ENCODE peak calls at places on chromosome 10, in four cellular contexts. G is neuronal stem cell, F is astrocyte, R is fibroblast of lung. D is an unnamed sample.

GRCh38 chr10:99394256-99394655 is 36.2 kb downstream of the GOT1 start:
- DNase-seq in G (no peak), F (no peak), R (no peak), D (no peak)

GRCh38 chr10:99809931-99810615 is 27.6 kb downstream of the ABCC2 start:
- DNase-seq in G (no peak), F (no peak), R (peak; percentile 83), D (peak; percentile 83)

GRCh38 chr10:17201165-17202013 is at the start of gene TRDMT1:
- DNase-seq in G (peak; percentile 96), F (peak; percentile 87), R (peak; percentile 91), D (peak; percentile 96)

GRCh38 chr10:94343159-94343558 is 19.6 kb downstream of the NOC3L start:
- DNase-seq in G (no peak), F (no peak), R (peak; percentile 13), D (no peak)

GRCh38 chr10:103350522-103351260 is at the start of gene PCGF6:
- DNase-seq in G (peak; percentile 88), F (peak; percentile 56), R (peak; percentile 75), D (peak; percentile 91)

GRCh38 chr10:79910344-79910743 is 38.6 kb downstream of the SFTPD start:
- DNase-seq in G (no peak), F (no peak), R (no peak), D (no peak)

GRCh38 chr10:103731609-103732270 is 123.6 kb downstream of the SH3PXD2A start:
- DNase-seq in G (no peak), F (no peak), R (no peak), D (no peak)

GRCh38 chr10:113484487-113484886 is 68.4 kb upstream of the HABP2 start:
- DNase-seq in G (no peak), F (no peak), R (no peak), D (no peak)

GRCh38 chr10:127349737-127350136 is 153.3 kb upstream of the INSYN2A start:
- DNase-seq in G (no peak), F (no peak), R (peak; percentile 18), D (no peak)

GRCh38 chr10:96974348-96974747 is 142.2 kb downstream of the LCOR start:
- DNase-seq in G (no peak), F (peak; percentile 26), R (no peak), D (peak; percentile 43)

GRCh38 chr10:114526497-114527238 is 122.4 kb upstream of the AFAP1L2 start:
- DNase-seq in G (peak; percentile 77), F (peak; percentile 80), R (peak; percentile 55), D (peak; percentile 36)

GRCh38 chr10:114521250-114521649 is 116.9 kb upstream of the AFAP1L2 start:
- DNase-seq in G (no peak), F (no peak), R (no peak), D (no peak)

GRCh38 chr10:114523876-114524275 is 119.6 kb upstream of the AFAP1L2 start:
- DNase-seq in G (no peak), F (no peak), R (no peak), D (no peak)

GRCh38 chr10:114525368-114525949 is 121.2 kb upstream of the AFAP1L2 start:
- DNase-seq in G (no peak), F (peak; percentile 19), R (no peak), D (no peak)

GRCh38 chr10:114526112-114526496 is 121.8 kb upstream of the AFAP1L2 start:
- DNase-seq in G (no peak), F (peak; percentile 52), R (peak; percentile 31), D (peak; percentile 18)
- H3K4me3 ChIP-seq in G (peak overlapping the region; percentile 65), F (peak overlapping the region; percentile 45), R (no peak overlapping the region), D (peak overlapping the region; percentile 76)

GRCh38 chr10:29588640-29589421 is 45.9 kb downstream of the SVIL start:
- DNase-seq in G (no peak), F (peak; percentile 47), R (peak; percentile 34), D (peak; percentile 71)
- H3K9ac ChIP-seq in G (no peak overlapping the region), F (peak overlapping the region; percentile 50), R (no peak overlapping the region), D (peak overlapping the region; percentile 78)

GRCh38 chr10:71817831-71818268 is 33.2 kb downstream of the PSAP start:
- DNase-seq in G (no peak), F (no peak), R (no peak), D (no peak)
- H3K36me3 ChIP-seq in G (peaks cover 65% of the 10 kb centered on the region), F (peaks cover 36% of the 10 kb centered on the region), R (peaks cover 36% of the 10 kb centered on the region), D (peaks cover 91% of the 10 kb centered on the region)

GRCh38 chr10:31949266-31949665 is 20.6 kb upstream of the ARHGAP12 start:
- DNase-seq in G (no peak), F (no peak), R (no peak), D (no peak)

GRCh38 chr10:31944071-31944433 is 15.4 kb upstream of the ARHGAP12 start:
- DNase-seq in G (no peak), F (no peak), R (no peak), D (no peak)

GRCh38 chr10:31945392-31945791 is 16.8 kb upstream of the ARHGAP12 start:
- DNase-seq in G (no peak), F (no peak), R (no peak), D (no peak)

GRCh38 chr10:31947144-31947926 is 18.7 kb upstream of the ARHGAP12 start:
- DNase-seq in G (no peak), F (peak; percentile 88), R (peak; percentile 96), D (peak; percentile 94)

DNA sequence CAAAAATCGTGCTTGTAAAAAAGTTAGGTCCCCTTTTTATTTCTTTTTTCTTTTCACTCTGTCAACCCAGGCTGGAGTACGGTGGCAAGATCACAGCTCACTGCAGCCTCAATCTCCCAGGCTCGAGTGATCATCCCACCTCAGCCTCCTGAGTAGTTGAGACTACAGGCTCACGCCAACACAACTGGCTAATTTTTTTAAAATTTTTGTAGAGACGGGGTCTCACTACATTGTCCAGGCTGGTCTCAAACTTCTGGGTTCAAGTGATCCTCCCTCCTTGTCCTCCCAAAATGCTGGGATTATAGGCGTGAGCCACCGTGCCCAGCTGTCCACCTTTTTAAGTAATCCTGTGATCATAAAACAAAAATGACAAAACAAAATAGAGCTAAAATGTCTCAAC is 19.4 kb upstream of the ARHGAP12 start:
- DNase-seq in G (no peak), F (no peak), R (no peak), D (no peak)
- H3K4me3 ChIP-seq in G (no peak overlapping the region), F (no peak overlapping the region), R (no peak overlapping the region), D (peak overlapping the region; percentile 72)